ENCODE peak calls at places on chromosome 1, in four cellular contexts. H is fibroblast of villous mesenchyme, K is B cell, Z is osteocyte. N is an unnamed sample.

GRCh38 chr1:111850124-111850523 is 94.4 kb downstream of the DDX20 start:
- DNase-seq in H (no peak), K (no peak), Z (no peak), N (no peak)

GRCh38 chr1:153818876-153819275 is 43.7 kb downstream of the SLC27A3 start:
- DNase-seq in H (no peak), K (no peak), Z (no peak), N (no peak)

GRCh38 chr1:61301824-61302652 is 219.7 kb downstream of the NFIA start:
- DNase-seq in H (peak), K (no peak), Z (no peak), N (peak)

GRCh38 chr1:109248444-109248796 is 919 bp upstream of the CELSR2 start:
- DNase-seq in H (no peak), K (no peak), Z (no peak), N (no peak)

GRCh38 chr1:40397258-40397657 is 23.7 kb downstream of the SMAP2 start:
- DNase-seq in H (no peak), K (no peak), Z (no peak), N (no peak)

GRCh38 chr1:239892602-239893001 is 199.1 kb upstream of the FMN2 start:
- DNase-seq in H (no peak), K (no peak), Z (no peak), N (no peak)

GRCh38 chr1:85585845-85586244 is 5.3 kb downstream of the CCN1 start:
- DNase-seq in H (peak), K (no peak), Z (no peak), N (peak)

GRCh38 chr1:111471012-111471411 is 2.8 kb upstream of the C1orf162 start:
- DNase-seq in H (no peak), K (peak), Z (no peak), N (no peak)

GRCh38 chr1:234963180-234963903 is 165.3 kb downstream of the TOMM20 start:
- DNase-seq in H (peak), K (peak), Z (no peak), N (peak)

GRCh38 chr1:103353391-103353790 is 172.1 kb upstream of the RNPC3 start:
- DNase-seq in H (no peak), K (no peak), Z (no peak), N (no peak)

GRCh38 chr1:162206749-162207635 is 137.5 kb downstream of the NOS1AP start:
- DNase-seq in H (no peak), K (no peak), Z (no peak), N (no peak)

GRCh38 chr1:171983584-171983983 is 142.3 kb downstream of the DNM3 start:
- DNase-seq in H (peak), K (no peak), Z (no peak), N (peak)

GRCh38 chr1:54229281-54229891 is 29.4 kb downstream of the MRPL37 start:
- DNase-seq in H (peak), K (no peak), Z (no peak), N (peak)

GRCh38 chr1:77039739-77040138 is 172.5 kb downstream of the ST6GALNAC5 start:
- DNase-seq in H (peak), K (no peak), Z (no peak), N (peak)

GRCh38 chr1:87094238-87094637 is 179.8 kb downstream of the HS2ST1 start:
- DNase-seq in H (no peak), K (no peak), Z (no peak), N (no peak)

GRCh38 chr1:3271866-3272265 is 182.6 kb upstream of the ARHGEF16 start:
- DNase-seq in H (no peak), K (no peak), Z (no peak), N (no peak)

GRCh38 chr1:116375165-116375883 is 2.3 kb downstream of the ATP1A1 start:
- DNase-seq in H (peak), K (no peak), Z (no peak), N (no peak)

GRCh38 chr1:2610036-2610720 is 22.6 kb downstream of the MMEL1 start:
- DNase-seq in H (no peak), K (no peak), Z (no peak), N (no peak)

GRCh38 chr1:64046871-64047270 is 156.6 kb upstream of the UBE2U start:
- DNase-seq in H (no peak), K (no peak), Z (no peak), N (no peak)

GRCh38 chr1:79373481-79374132 is 367.1 kb upstream of the ADGRL4 start:
- DNase-seq in H (no peak), K (no peak), Z (no peak), N (no peak)

GRCh38 chr1:248618119-248618518 is 16.8 kb downstream of the OR2T11 start:
- DNase-seq in H (no peak), K (no peak), Z (no peak), N (no peak)

GRCh38 chr1:42258218-42258617 is 76.8 kb downstream of the FOXJ3 start:
- DNase-seq in H (no peak), K (no peak), Z (no peak), N (no peak)

GRCh38 chr1:156712626-156713025 is 7.2 kb upstream of the CRABP2 start:
- DNase-seq in H (peak), K (no peak), Z (no peak), N (no peak)

GRCh38 chr1:53266038-53266437 is 27.7 kb upstream of the MAGOH start:
- DNase-seq in H (peak), K (no peak), Z (no peak), N (peak)

GRCh38 chr1:27519341-27520258 is 29.6 kb upstream of the WASF2 start:
- DNase-seq in H (no peak), K (no peak), Z (no peak), N (no peak)

GRCh38 chr1:47384083-47384482 is 32.0 kb upstream of the FOXE3 start:
- DNase-seq in H (no peak), K (no peak), Z (no peak), N (no peak)

GRCh38 chr1:47386268-47386667 is 29.8 kb upstream of the FOXE3 start:
- DNase-seq in H (no peak), K (no peak), Z (no peak), N (no peak)

GRCh38 chr1:47382399-47382983 is 33.6 kb upstream of the FOXE3 start:
- DNase-seq in H (no peak), K (no peak), Z (no peak), N (no peak)

GRCh38 chr1:47387921-47388509 is 28.1 kb upstream of the FOXE3 start:
- DNase-seq in H (no peak), K (no peak), Z (no peak), N (no peak)

GRCh38 chr1:47385020-47385419 is 31.1 kb upstream of the FOXE3 start:
- DNase-seq in H (no peak), K (no peak), Z (no peak), N (no peak)
- TF ChIP-seq CTCF in H (no peak), K (no peak), Z (no peak), N (no peak)

DNA sequence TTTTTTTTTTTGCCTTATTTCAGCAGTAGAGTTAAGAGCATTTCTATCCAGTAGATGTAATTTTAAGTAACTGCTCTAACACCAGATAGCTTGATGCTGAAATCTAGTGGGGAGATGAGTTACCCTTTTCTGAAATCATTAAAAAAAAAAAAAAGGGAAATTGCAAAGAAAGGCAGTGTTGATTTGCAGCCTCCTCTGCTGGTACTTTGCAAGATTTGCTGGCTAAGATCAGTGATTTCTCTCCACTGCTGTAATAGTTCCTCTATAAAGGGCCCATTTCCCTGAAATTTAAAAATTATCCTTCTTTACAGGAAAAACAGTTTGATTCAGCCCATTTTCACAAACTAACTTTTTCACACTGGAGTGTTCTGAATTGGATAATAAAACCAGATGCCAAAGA is 120.6 kb downstream of the PTBP2 start:
- DNase-seq in H (peak), K (no peak), Z (no peak), N (no peak)
- TF ChIP-seq CTCF in H (peak), K (no peak), Z (peak), N (peak)

GRCh38 chr1:92952714-92953113 is 8.5 kb downstream of the DIPK1A start:
- DNase-seq in H (no peak), K (no peak), Z (no peak), N (no peak)

GRCh38 chr1:92948071-92948470 is 13.2 kb downstream of the DIPK1A start:
- DNase-seq in H (no peak), K (no peak), Z (no peak), N (no peak)

GRCh38 chr1:92953491-92953890 is 7.8 kb downstream of the DIPK1A start:
- DNase-seq in H (no peak), K (peak), Z (no peak), N (no peak)

GRCh38 chr1:92949937-92950817 is 11.1 kb downstream of the DIPK1A start:
- DNase-seq in H (peak), K (no peak), Z (no peak), N (peak)

GRCh38 chr1:92951141-92951582 is 10.1 kb downstream of the DIPK1A start:
- DNase-seq in H (peak), K (peak), Z (no peak), N (peak)
- TF ChIP-seq CTCF in H (no peak), K (no peak), Z (no peak), N (no peak)

DNA sequence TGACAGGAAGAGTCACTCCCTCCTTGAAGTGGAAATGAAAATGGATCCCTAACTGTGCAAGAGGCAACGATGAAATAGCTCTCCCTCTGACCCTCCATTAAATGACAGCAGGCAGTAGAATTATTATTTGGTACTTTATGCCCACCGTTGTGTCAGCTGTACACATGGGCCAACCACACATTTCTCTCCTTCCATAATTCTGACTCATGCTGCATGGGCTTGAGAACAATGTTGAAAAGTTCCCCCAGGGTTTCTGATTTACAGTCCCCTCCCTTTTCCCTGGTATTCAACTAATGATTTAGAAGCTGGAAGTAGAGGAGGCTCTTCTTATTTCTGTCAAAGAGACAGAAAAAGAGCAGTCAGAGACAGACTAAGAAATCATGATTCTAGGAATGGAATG is 103.5 kb downstream of the RGS7 start:
- DNase-seq in H (no peak), K (no peak), Z (no peak), N (no peak)
- TF ChIP-seq CTCF in H (no peak), K (no peak), Z (no peak), N (no peak)

GRCh38 chr1:37323486-37324377 is 150.6 kb upstream of the ZC3H12A start:
- DNase-seq in H (peak), K (peak), Z (no peak), N (no peak)
- TF ChIP-seq CTCF in H (peak), K (peak), Z (peak), N (peak)

GRCh38 chr1:155116113-155116764 is 11.4 kb upstream of the EFNA1 start:
- DNase-seq in H (no peak), K (no peak), Z (no peak), N (no peak)
- TF ChIP-seq CTCF in H (no peak), K (no peak), Z (no peak), N (no peak)

DNA sequence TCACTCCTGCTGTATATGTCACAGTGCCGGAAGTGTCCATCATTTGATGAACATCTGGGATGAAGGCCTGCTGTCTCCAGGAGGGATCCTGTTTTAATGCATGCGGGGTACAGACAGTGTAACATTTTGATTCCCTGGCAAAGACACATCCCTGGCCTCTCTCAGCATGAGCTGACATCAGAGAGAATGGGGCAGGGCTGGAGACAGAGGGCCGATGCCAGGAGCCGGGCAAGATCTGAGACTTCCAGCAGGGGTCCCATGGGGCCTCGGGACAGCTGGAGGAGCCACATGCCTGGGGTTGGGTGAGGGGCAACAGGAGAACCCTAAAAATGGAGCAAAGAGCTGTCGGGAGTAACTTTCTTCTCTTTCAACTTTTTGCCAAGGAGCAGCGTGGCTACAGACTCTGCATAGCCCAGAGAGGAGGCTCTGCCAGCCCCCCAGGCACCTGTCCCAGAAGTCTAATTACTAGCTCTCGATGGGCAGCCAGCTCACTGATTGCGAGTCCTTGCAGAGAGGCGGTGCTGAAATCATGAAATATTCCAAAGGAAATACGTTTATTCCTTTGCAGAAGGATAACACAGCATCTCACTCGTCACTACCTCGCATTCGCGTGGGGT is 130.8 kb downstream of the LACTBL1 start:
- DNase-seq in H (no peak), K (no peak), Z (no peak), N (no peak)
- TF ChIP-seq CTCF in H (no peak), K (no peak), Z (no peak), N (no peak)

DNA sequence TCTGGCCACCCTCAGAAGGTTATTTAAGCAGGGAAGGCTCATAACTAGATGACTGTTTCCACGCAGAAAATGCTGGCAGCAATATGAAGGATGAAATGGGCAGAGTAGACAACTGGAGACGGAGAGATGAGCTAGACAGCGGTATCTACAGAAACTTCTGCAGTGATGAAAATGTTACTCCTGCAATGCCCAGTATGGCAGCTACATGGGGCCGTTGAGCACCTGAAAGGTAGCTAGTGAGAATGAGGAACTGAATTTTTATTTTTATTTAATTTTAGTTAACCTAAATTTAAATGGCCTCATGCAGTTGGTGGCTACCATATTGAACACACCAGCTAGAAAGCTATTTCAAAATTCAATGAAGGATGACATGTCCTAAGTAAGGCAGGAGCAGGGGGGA is 27.3 kb downstream of the SIPA1L2 start:
- DNase-seq in H (no peak), K (no peak), Z (no peak), N (no peak)
- TF ChIP-seq CTCF in H (peak), K (no peak), Z (peak), N (no peak)

DNA sequence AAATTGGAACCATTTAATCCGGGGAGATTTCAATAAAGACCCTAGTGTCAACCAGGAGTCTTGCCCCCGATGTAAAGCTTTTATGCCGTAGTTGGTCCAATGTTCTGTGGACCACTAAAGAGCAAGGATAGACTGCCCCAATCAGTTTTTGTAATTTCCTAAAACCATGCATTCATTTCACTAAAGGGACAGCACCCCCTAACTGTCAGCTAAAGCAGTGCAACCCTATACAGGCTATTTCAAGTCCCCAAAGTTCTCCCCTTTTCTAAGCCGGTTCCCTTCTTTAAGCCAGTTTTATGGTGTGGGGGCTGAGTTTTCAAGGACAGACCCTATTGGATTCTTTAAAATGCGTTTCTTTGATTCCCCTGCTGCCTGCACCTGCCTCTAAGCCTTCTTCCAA is 12.7 kb upstream of the PDPN start:
- DNase-seq in H (no peak), K (no peak), Z (no peak), N (no peak)
- TF ChIP-seq CTCF in H (peak), K (peak), Z (peak), N (peak)

GRCh38 chr1:229412056-229412455 is 21.8 kb downstream of the ACTA1 start:
- DNase-seq in H (no peak), K (no peak), Z (no peak), N (no peak)
- TF ChIP-seq CTCF in H (no peak), K (no peak), Z (no peak), N (no peak)

N was measured in HFFc6.